ENCODE peak calls at places on chromosomes 3 and 15, in four cellular contexts. One of them, this sample, is unnamed.

GRCh38 chr3:29280675-29281264 is at the start of gene RBMS3:
- DNase-seq in H1: peak
- DNase-seq in HepG2: no peak
- DNase-seq in K562: no peak
- DNase-seq in this sample: peak

GRCh38 chr3:7309707-7310106 is 448.8 kb downstream of the GRM7 start:
- DNase-seq in HepG2: no peak
- DNase-seq in K562: no peak
- DNase-seq in H1: no peak
- DNase-seq in this sample: no peak

GRCh38 chr3:122975163-122975923 is 52.2 kb downstream of the SEMA5B start:
- DNase-seq in K562: no peak
- DNase-seq in HepG2: no peak
- DNase-seq in H1: no peak
- DNase-seq in this sample: no peak

GRCh38 chr15:65431731-65432130 is 9.0 kb upstream of the IGDCC4 start:
- DNase-seq in H1: peak
- DNase-seq in K562: no peak
- DNase-seq in HepG2: no peak
- DNase-seq in this sample: no peak

GRCh38 chr3:78506581-78507195 is 1261.1 kb downstream of the ROBO1 start:
- DNase-seq in K562: no peak
- DNase-seq in HepG2: no peak
- DNase-seq in H1: no peak
- DNase-seq in this sample: no peak

GRCh38 chr3:194136519-194137313 is 768 bp downstream of the HES1 start:
- DNase-seq in K562: no peak
- DNase-seq in H1: peak
- DNase-seq in HepG2: peak
- DNase-seq in this sample: no peak

GRCh38 chr3:21117397-21117796 is 633.6 kb downstream of the ZNF385D start:
- DNase-seq in K562: no peak
- DNase-seq in HepG2: no peak
- DNase-seq in H1: no peak
- DNase-seq in this sample: no peak

GRCh38 chr3:148757238-148757930 is 59.7 kb downstream of the AGTR1 start:
- DNase-seq in H1: no peak
- DNase-seq in K562: no peak
- DNase-seq in HepG2: no peak
- DNase-seq in this sample: no peak

GRCh38 chr3:135736740-135737139 is 228.8 kb upstream of the PPP2R3A start:
- DNase-seq in K562: peak
- DNase-seq in HepG2: peak
- DNase-seq in H1: peak
- DNase-seq in this sample: no peak

GRCh38 chr3:132180337-132180791 is 136.8 kb upstream of the ACP3 start:
- DNase-seq in HepG2: peak
- DNase-seq in K562: no peak
- DNase-seq in H1: peak
- DNase-seq in this sample: peak

GRCh38 chr3:188331166-188331565 is 177.2 kb downstream of the LPP start:
- DNase-seq in HepG2: no peak
- DNase-seq in H1: no peak
- DNase-seq in K562: no peak
- DNase-seq in this sample: no peak

GRCh38 chr3:43296565-43296964 is 10.2 kb downstream of the SNRK start:
- DNase-seq in K562: no peak
- DNase-seq in H1: no peak
- DNase-seq in HepG2: no peak
- DNase-seq in this sample: no peak

GRCh38 chr15:31214158-31214863 is 112.3 kb upstream of the KLF13 start:
- DNase-seq in H1: no peak
- DNase-seq in HepG2: no peak
- DNase-seq in K562: no peak
- DNase-seq in this sample: no peak

GRCh38 chr15:81182031-81182745 is 14.5 kb upstream of the IL16 start:
- DNase-seq in HepG2: no peak
- DNase-seq in K562: no peak
- DNase-seq in H1: no peak
- DNase-seq in this sample: no peak

GRCh38 chr3:39990532-39990931 is 181.1 kb downstream of the MYRIP start:
- DNase-seq in K562: peak
- DNase-seq in H1: peak
- DNase-seq in HepG2: peak
- DNase-seq in this sample: peak

GRCh38 chr3:97804471-97804870 is 17.3 kb upstream of the CRYBG3 start:
- DNase-seq in HepG2: no peak
- DNase-seq in K562: no peak
- DNase-seq in H1: no peak
- DNase-seq in this sample: no peak

GRCh38 chr15:37019479-37020433 is 80.6 kb downstream of the MEIS2 start:
- DNase-seq in HepG2: peak
- DNase-seq in H1: no peak
- DNase-seq in K562: no peak
- DNase-seq in this sample: no peak

GRCh38 chr3:167840247-167840646 is 104.7 kb downstream of the SERPINI1 start:
- DNase-seq in H1: no peak
- DNase-seq in K562: no peak
- DNase-seq in HepG2: no peak
- DNase-seq in this sample: no peak

GRCh38 chr3:167839460-167839859 is 103.9 kb downstream of the SERPINI1 start:
- DNase-seq in HepG2: no peak
- DNase-seq in H1: no peak
- DNase-seq in K562: no peak
- DNase-seq in this sample: no peak

GRCh38 chr3:167843886-167844285 is 108.4 kb downstream of the SERPINI1 start:
- DNase-seq in H1: no peak
- DNase-seq in HepG2: no peak
- DNase-seq in K562: no peak
- DNase-seq in this sample: no peak

GRCh38 chr3:167843483-167843882 is 108.0 kb downstream of the SERPINI1 start:
- DNase-seq in K562: no peak
- DNase-seq in HepG2: no peak
- DNase-seq in H1: no peak
- DNase-seq in this sample: no peak

DNA sequence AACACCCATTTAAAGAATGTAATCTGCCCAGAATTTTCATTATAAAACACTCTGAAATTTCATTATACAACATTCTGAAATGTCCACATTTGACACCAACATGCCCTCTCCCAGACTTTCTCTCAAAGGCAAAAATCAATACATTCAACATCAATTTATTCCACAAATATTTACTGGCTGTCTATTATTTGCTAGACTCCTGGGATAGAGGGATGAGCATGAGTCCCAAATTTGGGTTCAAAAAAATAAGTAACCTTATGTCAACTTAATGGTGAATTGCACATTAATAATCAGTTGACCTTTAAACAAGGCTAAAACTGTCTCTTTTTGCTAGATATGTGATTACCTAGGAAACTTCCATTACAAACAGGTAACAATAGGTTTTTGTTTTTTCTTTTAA is 109.0 kb downstream of the SERPINI1 start:
- DNase-seq in H1: no peak
- DNase-seq in HepG2: no peak
- DNase-seq in K562: no peak
- DNase-seq in this sample: no peak
- TF ChIP-seq HDAC6 in H1: no peak
- TF ChIP-seq HDAC6 in HepG2: no peak
- TF ChIP-seq HDAC6 in K562: no peak
- TF ChIP-seq HDAC6 in this sample: no peak

DNA sequence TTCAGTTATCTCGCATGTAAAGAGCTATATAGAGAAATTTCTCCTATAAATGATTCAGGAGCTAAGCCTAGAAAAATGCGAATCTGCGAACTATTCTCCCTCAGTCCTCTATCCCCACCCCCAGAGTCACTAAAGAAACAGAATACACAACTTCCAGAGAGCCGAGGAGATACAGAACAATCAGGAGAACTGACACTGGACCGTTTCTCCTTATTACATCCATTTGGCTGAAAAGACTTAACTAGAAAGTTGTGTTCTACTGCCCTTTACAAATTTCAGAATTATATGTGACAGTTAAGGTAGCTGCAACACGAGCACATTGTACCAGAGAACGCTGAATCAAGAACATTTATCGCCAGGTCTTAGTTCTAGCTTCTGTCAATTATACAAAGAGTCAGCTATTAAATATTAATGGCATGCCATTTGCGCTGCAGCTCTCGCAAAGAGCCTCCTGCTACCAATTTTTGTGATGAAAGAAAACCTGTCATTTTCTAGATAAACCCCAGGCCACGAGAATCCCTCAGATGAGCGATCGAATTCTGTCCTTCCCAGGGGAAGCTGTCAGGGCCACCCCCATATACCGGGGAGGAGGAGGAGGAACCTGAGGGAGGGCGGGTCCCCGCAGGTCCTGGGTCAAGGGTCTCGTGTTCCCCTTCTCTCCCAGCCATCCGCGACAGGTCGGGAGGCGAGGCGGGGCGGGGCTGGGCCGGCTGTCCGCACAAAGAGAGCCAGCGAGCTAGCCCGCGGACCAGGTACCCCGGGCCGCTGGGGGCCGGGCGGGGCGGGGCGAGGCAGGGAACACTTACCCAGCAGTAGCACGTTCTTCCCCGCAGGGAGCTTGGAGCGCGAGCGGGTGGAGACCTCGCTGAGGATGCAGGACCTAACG is 875 bp downstream of the DYNC1LI1 start:
- DNase-seq in HepG2: peak
- DNase-seq in H1: peak
- DNase-seq in K562: peak
- DNase-seq in this sample: no peak
- TF ChIP-seq HDAC2 in HepG2: peak
- TF ChIP-seq HDAC2 in H1: no peak
- TF ChIP-seq HDAC2 in K562: no peak
- TF ChIP-seq HDAC2 in this sample: no peak

GRCh38 chr15:70383856-70384255 is 286.1 kb upstream of the TLE3 start:
- DNase-seq in HepG2: no peak
- DNase-seq in H1: no peak
- DNase-seq in K562: no peak
- DNase-seq in this sample: no peak

GRCh38 chr15:70382762-70383458 is 285.2 kb upstream of the TLE3 start:
- DNase-seq in HepG2: no peak
- DNase-seq in K562: no peak
- DNase-seq in H1: no peak
- DNase-seq in this sample: no peak

GRCh38 chr15:70387086-70387485 is 289.4 kb upstream of the TLE3 start:
- DNase-seq in K562: no peak
- DNase-seq in HepG2: no peak
- DNase-seq in H1: no peak
- DNase-seq in this sample: no peak

GRCh38 chr15:70385711-70386110 is 288.0 kb upstream of the TLE3 start:
- DNase-seq in K562: no peak
- DNase-seq in H1: no peak
- DNase-seq in HepG2: no peak
- DNase-seq in this sample: no peak

GRCh38 chr15:70385052-70385451 is 287.3 kb upstream of the TLE3 start:
- DNase-seq in HepG2: no peak
- DNase-seq in H1: no peak
- DNase-seq in K562: no peak
- DNase-seq in this sample: no peak
- TF ChIP-seq HDAC6 in HepG2: no peak
- TF ChIP-seq HDAC6 in H1: no peak
- TF ChIP-seq HDAC6 in K562: no peak
- TF ChIP-seq HDAC6 in this sample: no peak

GRCh38 chr3:8500208-8500961 is 1.2 kb upstream of the LMCD1 start:
- DNase-seq in K562: no peak
- DNase-seq in H1: no peak
- DNase-seq in HepG2: peak
- DNase-seq in this sample: no peak
- TF ChIP-seq HDAC2 in K562: no peak
- TF ChIP-seq HDAC2 in H1: no peak
- TF ChIP-seq HDAC2 in HepG2: no peak
- TF ChIP-seq HDAC2 in this sample: no peak

DNA sequence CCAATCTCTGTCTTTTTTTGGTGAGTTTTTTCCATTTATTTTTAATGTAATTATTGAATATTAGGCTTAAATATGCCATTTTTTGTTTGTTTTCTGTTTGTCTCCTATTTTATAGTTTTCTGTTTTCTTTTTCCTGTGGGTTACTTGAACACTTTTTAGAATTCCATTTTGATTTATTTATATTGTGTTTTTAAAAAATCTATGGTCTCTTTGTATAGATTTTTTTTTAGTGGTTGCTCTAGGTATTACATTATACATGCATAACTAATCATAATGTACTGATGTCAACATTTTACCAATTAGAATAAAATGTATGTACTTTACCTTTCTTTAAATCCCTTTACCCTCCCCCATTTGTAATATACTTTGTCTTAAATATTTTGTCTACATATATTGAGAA is 56.2 kb downstream of the RASA2 start:
- DNase-seq in H1: no peak
- DNase-seq in HepG2: no peak
- DNase-seq in K562: no peak
- DNase-seq in this sample: no peak
- TF ChIP-seq HDAC6 in H1: no peak
- TF ChIP-seq HDAC6 in HepG2: no peak
- TF ChIP-seq HDAC6 in K562: no peak
- TF ChIP-seq HDAC6 in this sample: no peak

This sample was measured in GM12878.